ENCODE peak calls at places on chromosomes 12 and 14, in five cellular contexts. D is kidney tubule cell, A is HTR-8/SVneo, T is NCI-H1092, O is HEK293T. N is an unnamed sample.

GRCh38 chr12:11891350-11892064 is 179.2 kb upstream of the BCL2L14 start:
- DNase-seq in A (no peak), T (no peak), O (no peak), D (no peak), N (no peak)

GRCh38 chr12:42173961-42174521 is 29.4 kb upstream of the GXYLT1 start:
- DNase-seq in A (no peak), D (no peak), O (no peak), T (no peak), N (no peak)

GRCh38 chr14:64209428-64210165 is 84.6 kb downstream of the ESR2 start:
- DNase-seq in A (no peak), D (no peak), T (no peak), O (no peak), N (no peak)

GRCh38 chr12:121942145-121942718 is 23.8 kb downstream of the CFAP251 start:
- DNase-seq in T (no peak), A (no peak), D (peak), O (no peak), N (no peak)

GRCh38 chr14:73290279-73290678 is 53.0 kb downstream of the PAPLN start:
- DNase-seq in A (no peak), T (no peak), O (no peak), D (no peak), N (no peak)

GRCh38 chr14:21852061-21852664 is 178.5 kb upstream of the OR4E1 start:
- DNase-seq in D (peak), A (peak), O (peak), T (no peak), N (peak)

GRCh38 chr12:88428350-88428749 is 151.9 kb downstream of the KITLG start:
- DNase-seq in D (no peak), A (no peak), T (no peak), O (no peak), N (no peak)

GRCh38 chr14:58805605-58806358 is 168.0 kb downstream of the DACT1 start:
- DNase-seq in A (no peak), T (peak), D (no peak), O (no peak), N (no peak)

N was measured in mesendoderm.